ENCODE peak calls at places on chromosomes 3 and 15, in four cellular contexts. R, W, X and T are unnamed samples.

GRCh38 chr3:55160241-55160877 is 232.5 kb upstream of the LRTM1 start:
- DNase-seq in X (no peak), R (no peak), W (no peak), T (no peak)

GRCh38 chr3:148269816-148270215 is 427.9 kb upstream of the AGTR1 start:
- DNase-seq in W (no peak), X (no peak), R (no peak), T (no peak)

GRCh38 chr3:127767126-127767525 is 55.2 kb downstream of the MGLL start:
- DNase-seq in X (no peak), R (no peak), W (no peak), T (no peak)

GRCh38 chr15:63038926-63039673 is 3.4 kb upstream of the TPM1 start:
- DNase-seq in W (no peak), R (no peak), X (no peak), T (no peak)

GRCh38 chr15:40298216-40298935 is 9.4 kb downstream of the PLCB2 start:
- DNase-seq in R (no peak), X (no peak), W (no peak), T (no peak)

GRCh38 chr3:147497301-147497700 is 88.1 kb downstream of the ZIC1 start:
- DNase-seq in X (no peak), W (no peak), R (no peak), T (no peak)

GRCh38 chr3:35946121-35946856 is 307.0 kb downstream of the ARPP21 start:
- DNase-seq in X (no peak), W (peak), R (no peak), T (no peak)

GRCh38 chr3:122940628-122941086 is 86.9 kb downstream of the SEMA5B start:
- DNase-seq in X (no peak), W (no peak), R (no peak), T (no peak)

GRCh38 chr3:142000341-142000870 is 124.0 kb downstream of the ATP1B3 start:
- DNase-seq in R (no peak), W (no peak), X (no peak), T (no peak)

GRCh38 chr3:138600341-138600740 is 6.3 kb upstream of the CEP70 start:
- DNase-seq in R (no peak), X (no peak), W (no peak), T (no peak)

GRCh38 chr3:148232409-148232808 is 465.3 kb upstream of the AGTR1 start:
- DNase-seq in W (no peak), X (no peak), R (no peak), T (no peak)

GRCh38 chr3:23778451-23778850 is 27.3 kb upstream of the UBE2E1 start:
- DNase-seq in R (no peak), W (no peak), X (no peak), T (no peak)

GRCh38 chr15:72958634-72959033 is 93.6 kb upstream of the NEO1 start:
- DNase-seq in W (no peak), X (no peak), R (no peak), T (no peak)

GRCh38 chr15:71629147-71629760 is 181.1 kb upstream of the NR2E3 start:
- DNase-seq in W (no peak), X (no peak), R (no peak), T (no peak)

GRCh38 chr3:186915808-186916796 is 14.2 kb upstream of the ST6GAL1 start:
- DNase-seq in W (no peak), X (no peak), R (no peak), T (no peak)

GRCh38 chr3:176579741-176580185 is 617.5 kb downstream of the TBL1XR1 start:
- DNase-seq in X (no peak), R (no peak), W (no peak), T (no peak)

GRCh38 chr3:139472380-139473010 is 3.8 kb downstream of the RBP2 start:
- DNase-seq in X (no peak), W (no peak), R (no peak), T (no peak)

GRCh38 chr3:21672303-21672702 is 78.7 kb downstream of the ZNF385D start:
- DNase-seq in W (no peak), X (no peak), R (no peak), T (no peak)

GRCh38 chr3:45592830-45593707 is 1.5 kb upstream of the LIMD1 start:
- DNase-seq in X (peak), W (peak), R (peak), T (peak)